ENCODE peak calls at places on chromosomes 16 and 17, in four cellular contexts. L is thoracic aorta, X is adrenal gland, O is suprapubic skin. T is an unnamed sample.

GRCh38 chr17:66126231-66126630 is 65.7 kb downstream of the CEP112 start:
- DNase-seq in X (no peak), O (no peak), L (no peak), T (no peak)

GRCh38 chr16:2386990-2387389 is 42.3 kb upstream of the CCNF start:
- DNase-seq in X (no peak), O (no peak), L (no peak), T (no peak)

GRCh38 chr16:10729649-10730048 is 14.0 kb upstream of the NUBP1 start:
- DNase-seq in X (peak; percentile 86), O (no peak), L (no peak), T (no peak)

GRCh38 chr16:27927266-27927901 is 136.1 kb downstream of the GSG1L start:
- DNase-seq in X (no peak), O (no peak), L (no peak), T (no peak)

GRCh38 chr16:89164436-89164835 is 7.1 kb upstream of the CDH15 start:
- DNase-seq in L (no peak), O (no peak), X (no peak), T (no peak)

GRCh38 chr17:82696916-82697807 is 1.3 kb downstream of the RAB40B start:
- DNase-seq in L (no peak), X (no peak), O (peak; percentile 66), T (no peak)

GRCh38 chr16:87201052-87201451 is 116.1 kb downstream of the C16orf95 start:
- DNase-seq in X (peak; percentile 69), O (no peak), L (peak; percentile 76), T (no peak)

GRCh38 chr16:87560428-87561199 is 41.7 kb upstream of the JPH3 start:
- DNase-seq in L (no peak), X (peak; percentile 35), O (peak; percentile 82), T (no peak)

GRCh38 chr17:56297142-56297541 is 143.9 kb downstream of the ANKFN1 start:
- DNase-seq in L (no peak), O (no peak), X (no peak), T (no peak)

GRCh38 chr17:49204521-49204920 is 5.9 kb downstream of the GNGT2 start:
- DNase-seq in O (no peak), X (no peak), L (no peak), T (no peak)

GRCh38 chr17:80755650-80756405 is 211.2 kb downstream of the RPTOR start:
- DNase-seq in L (no peak), X (no peak), O (no peak), T (no peak)

GRCh38 chr17:19275457-19276082 is 38.4 kb downstream of the EPN2 start:
- DNase-seq in O (no peak), L (no peak), X (peak; percentile 43), T (no peak)

DNA sequence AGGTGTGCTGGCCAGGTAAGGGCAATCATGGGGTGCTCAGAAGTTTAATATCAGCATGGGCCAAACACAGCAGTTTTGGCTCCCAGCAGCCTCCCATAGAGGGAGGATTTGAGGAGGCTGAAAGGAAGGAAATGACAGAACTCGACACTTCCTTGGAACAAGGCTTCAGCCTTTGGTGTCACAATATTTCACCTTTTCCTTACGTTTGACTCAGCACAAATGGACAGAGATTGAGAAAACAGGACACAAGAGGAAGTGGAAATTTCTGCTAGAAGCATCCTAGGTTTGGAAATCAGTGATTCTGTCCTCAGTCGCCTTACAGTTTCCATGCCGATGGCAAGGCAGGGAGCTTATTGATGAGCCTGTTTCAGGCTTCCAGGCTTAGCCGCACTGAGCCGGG is 181.4 kb downstream of the MAF start:
- DNase-seq in O (no peak), X (no peak), L (no peak), T (no peak)
- H3K27ac ChIP-seq in O (no peak overlapping the region), X (no peak overlapping the region), L (no peak overlapping the region), T (no peak overlapping the region)

DNA sequence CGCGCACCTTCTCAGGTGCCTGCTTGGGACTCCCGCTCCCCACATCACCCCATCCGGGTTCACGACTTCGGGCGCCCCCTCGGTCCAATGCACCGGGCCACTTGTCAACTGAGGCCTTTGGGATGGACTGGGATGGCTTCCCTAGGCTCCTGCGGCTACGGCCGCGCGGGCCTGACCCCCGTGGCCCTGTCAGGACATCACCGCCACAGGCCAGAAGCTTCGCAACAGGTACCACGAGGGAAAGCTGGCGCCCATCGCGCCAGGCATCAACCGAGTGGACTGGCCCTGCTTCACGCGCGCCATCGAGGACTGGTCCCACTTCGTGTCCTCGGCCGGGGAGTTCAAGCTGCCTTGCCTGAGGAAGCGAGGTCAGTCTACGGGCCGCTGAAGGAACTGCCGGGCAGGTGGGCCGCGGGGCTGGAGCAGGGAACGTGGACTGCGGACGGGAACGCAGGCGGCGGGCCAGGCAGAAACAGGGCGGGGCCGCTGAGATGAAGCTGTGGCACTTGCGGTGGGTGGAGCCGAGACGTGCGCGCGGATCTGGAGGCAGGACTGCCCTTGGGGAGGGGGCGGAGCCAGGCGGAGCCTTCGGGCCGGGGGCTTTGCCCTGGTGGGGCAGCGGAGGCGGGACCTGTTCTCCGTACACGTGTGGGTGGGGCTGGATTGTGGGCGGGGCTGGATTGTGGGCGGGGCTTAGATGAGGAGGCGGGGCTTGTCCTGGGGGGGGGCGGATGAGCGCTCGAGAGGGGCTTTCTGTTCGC is 13.7 kb upstream of the CNGB1 start:
- DNase-seq in L (no peak), O (peak; percentile 89), X (peak; percentile 92), T (peak; percentile 93)
- H3K4me3 ChIP-seq in L (peak overlapping the region; percentile 69), O (peak overlapping the region; percentile 53), X (no peak overlapping the region), T (peak overlapping the region; percentile 63)

GRCh38 chr17:77345260-77345910 is 204.6 kb downstream of the SEC14L1 start:
- DNase-seq in X (peak; percentile 8), L (no peak), O (no peak), T (no peak)

GRCh38 chr17:77349976-77350830 is 209.4 kb downstream of the SEC14L1 start:
- DNase-seq in L (no peak), O (no peak), X (peak; percentile 82), T (no peak)

GRCh38 chr17:77347544-77347943 is 206.8 kb downstream of the SEC14L1 start:
- DNase-seq in L (no peak), X (no peak), O (no peak), T (no peak)

GRCh38 chr17:77344038-77344437 is 203.3 kb downstream of the SEC14L1 start:
- DNase-seq in X (no peak), L (no peak), O (no peak), T (no peak)

GRCh38 chr17:77346765-77347164 is 206.0 kb downstream of the SEC14L1 start:
- DNase-seq in L (no peak), O (no peak), X (no peak), T (no peak)
- H3K4me1 ChIP-seq in L (peaks cover 23% of the 10 kb centered on the region), O (peaks cover 33% of the 10 kb centered on the region), X (peaks cover 20% of the 10 kb centered on the region), T (peaks cover 30% of the 10 kb centered on the region)

GRCh38 chr17:74296548-74296936 is 22.5 kb downstream of the DNAI2 start:
- DNase-seq in X (peak; percentile 83), L (no peak), O (no peak), T (no peak)
- H3K27ac ChIP-seq in X (no peak overlapping the region), L (no peak overlapping the region), O (no peak overlapping the region), T (no peak overlapping the region)